ENCODE peak calls at places on chromosomes 1 and 21, in seven cellular contexts. I is NCI-H1930; A is lung microvascular endothelial cell; O is CD8-positive, alpha-beta memory T cell; D is gastrocnemius medialis; J is effector CD4-positive, alpha-beta T cell; Y is caudate nucleus. P is an unnamed sample.

GRCh38 chr1:110465814-110466380 is 14.9 kb downstream of the PROK1 start:
- DNase-seq in I (no peak), A (no peak), O (no peak), D (no peak), J (no peak), Y (no peak), P (no peak)

GRCh38 chr1:183262628-183263220 is 76.7 kb downstream of the LAMC2 start:
- DNase-seq in I (no peak), A (no peak), O (no peak), D (no peak), J (no peak), Y (no peak), P (no peak)

GRCh38 chr1:21192284-21192683 is 15.6 kb upstream of the EIF4G3 start:
- DNase-seq in I (no peak), A (peak), O (no peak), D (no peak), J (no peak), Y (no peak), P (no peak)

GRCh38 chr1:44305962-44306422 is 49.1 kb downstream of the ERI3 start:
- DNase-seq in I (no peak), A (no peak), O (no peak), D (no peak), J (no peak), Y (no peak), P (no peak)

GRCh38 chr1:204894031-204894430 is 23.4 kb downstream of the NFASC start:
- DNase-seq in I (no peak), A (no peak), O (no peak), D (no peak), J (no peak), Y (no peak), P (no peak)

GRCh38 chr1:28456078-28456477 is 49.8 kb upstream of the RCC1 start:
- DNase-seq in I (no peak), A (peak), O (no peak), D (no peak), J (no peak), Y (no peak), P (no peak)

GRCh38 chr1:27011058-27011764 is 1.4 kb downstream of the TENT5B start:
- DNase-seq in I (no peak), A (peak), O (no peak), D (no peak), J (no peak), Y (no peak), P (no peak)

GRCh38 chr1:10873189-10873588 is 76.7 kb upstream of the CASZ1 start:
- DNase-seq in I (no peak), A (peak), O (no peak), D (no peak), J (no peak), Y (no peak), P (no peak)

GRCh38 chr1:103541431-103541830 is 15.9 kb downstream of the RNPC3 start:
- DNase-seq in I (no peak), A (peak), O (no peak), D (no peak), J (no peak), Y (no peak), P (no peak)

GRCh38 chr1:52550447-52550846 is 2.4 kb downstream of the TUT4 start:
- DNase-seq in I (no peak), A (no peak), O (no peak), D (no peak), J (no peak), Y (no peak), P (no peak)

GRCh38 chr1:169890761-169891538 is 2.7 kb downstream of the SCYL3 start:
- DNase-seq in I (no peak), A (peak), O (peak), D (no peak), J (peak), Y (no peak), P (no peak)

GRCh38 chr1:162982364-162982763 is 86.8 kb upstream of the RGS4 start:
- DNase-seq in I (no peak), A (no peak), O (no peak), D (no peak), J (no peak), Y (no peak), P (no peak)

GRCh38 chr21:44927587-44928461 is 7.1 kb upstream of the ITGB2 start:
- DNase-seq in I (no peak), A (no peak), O (peak), D (no peak), J (peak), Y (no peak), P (no peak)

GRCh38 chr1:171758011-171758410 is 16.1 kb upstream of the VAMP4 start:
- DNase-seq in I (no peak), A (no peak), O (no peak), D (no peak), J (no peak), Y (no peak), P (no peak)

GRCh38 chr1:12617901-12618660 is at the start of gene DHRS3:
- DNase-seq in I (peak), A (peak), O (peak), D (peak), J (peak), Y (no peak), P (peak)

GRCh38 chr1:205306929-205307566 is 14.5 kb downstream of the NUAK2 start:
- DNase-seq in I (no peak), A (no peak), O (no peak), D (no peak), J (no peak), Y (no peak), P (no peak)

GRCh38 chr1:160124709-160125478 is 9.3 kb downstream of the ATP1A2 start:
- DNase-seq in I (no peak), A (peak), O (no peak), D (peak), J (no peak), Y (no peak), P (no peak)

GRCh38 chr1:99268021-99268420 is 3.7 kb downstream of the PLPPR4 start:
- DNase-seq in I (no peak), A (no peak), O (no peak), D (no peak), J (no peak), Y (no peak), P (no peak)

GRCh38 chr21:29168874-29169273 is 38.4 kb downstream of the MAP3K7CL start:
- DNase-seq in I (no peak), A (peak), O (no peak), D (no peak), J (no peak), Y (no peak), P (no peak)

GRCh38 chr1:57109247-57109646 is 143.4 kb upstream of the C8B start:
- DNase-seq in I (no peak), A (no peak), O (no peak), D (no peak), J (no peak), Y (no peak), P (no peak)

GRCh38 chr1:178521241-178521640 is 8.3 kb downstream of the TEX35 start:
- DNase-seq in I (no peak), A (no peak), O (no peak), D (no peak), J (no peak), Y (no peak), P (no peak)

GRCh38 chr1:170494369-170494768 is 37.6 kb upstream of the GORAB start:
- DNase-seq in I (no peak), A (peak), O (no peak), D (no peak), J (no peak), Y (no peak), P (no peak)

GRCh38 chr1:160741597-160742348 is 2.7 kb downstream of the SLAMF7 start:
- DNase-seq in I (no peak), A (no peak), O (no peak), D (no peak), J (no peak), Y (no peak), P (no peak)

GRCh38 chr1:221829327-221830011 is 87.6 kb upstream of the DUSP10 start:
- DNase-seq in I (no peak), A (peak), O (peak), D (no peak), J (peak), Y (no peak), P (no peak)

GRCh38 chr1:181040284-181040865 is 6.6 kb downstream of the MR1 start:
- DNase-seq in I (no peak), A (no peak), O (no peak), D (no peak), J (no peak), Y (no peak), P (no peak)

GRCh38 chr1:228540161-228540917 is 53.2 kb downstream of the RNF187 start:
- DNase-seq in I (no peak), A (no peak), O (no peak), D (no peak), J (no peak), Y (no peak), P (no peak)

GRCh38 chr1:229694053-229694693 is 68.1 kb downstream of the URB2 start:
- DNase-seq in I (no peak), A (no peak), O (no peak), D (peak), J (no peak), Y (no peak), P (no peak)

GRCh38 chr1:36157115-36157903 is 1.3 kb downstream of the MAP7D1 start:
- DNase-seq in I (no peak), A (peak), O (no peak), D (no peak), J (no peak), Y (no peak), P (no peak)

GRCh38 chr1:68973459-68974244 is 476.8 kb upstream of the DEPDC1 start:
- DNase-seq in I (no peak), A (no peak), O (no peak), D (no peak), J (no peak), Y (no peak), P (no peak)

GRCh38 chr1:90044346-90044745 is 49.4 kb downstream of the ZNF326 start:
- DNase-seq in I (no peak), A (no peak), O (no peak), D (no peak), J (no peak), Y (no peak), P (no peak)

P was measured in hippocampal formation.